ENCODE peak calls at places on chromosomes 4 and X, in seven cellular contexts. O, N, C, K, Q, J and W are unnamed samples.

GRCh38 chrX:2691543-2692220 is 587 bp downstream of the CD99 start:
- DNase-seq in N (peak), O (peak), C (peak), J (peak), Q (no peak), K (no peak), W (no peak)

GRCh38 chr4:103948244-103949018 is 228.6 kb upstream of the TACR3 start:
- DNase-seq in O (no peak), N (no peak), Q (no peak), J (no peak), K (no peak), C (no peak), W (no peak)

GRCh38 chrX:39681885-39682284 is 415.9 kb downstream of the BCOR start:
- DNase-seq in C (no peak), N (peak), J (no peak), Q (no peak), K (no peak), O (no peak), W (no peak)

GRCh38 chr4:5365071-5366008 is 314.1 kb downstream of the STK32B start:
- DNase-seq in J (no peak), C (no peak), Q (no peak), O (peak), K (no peak), N (no peak), W (peak)

GRCh38 chr4:17065821-17066220 is 167.4 kb upstream of the LDB2 start:
- DNase-seq in O (no peak), C (no peak), K (no peak), Q (no peak), N (no peak), J (no peak), W (no peak)

GRCh38 chr4:151674804-151675290 is 86.0 kb downstream of the GATB start:
- DNase-seq in K (no peak), C (no peak), O (no peak), Q (no peak), N (no peak), J (peak), W (no peak)

GRCh38 chr4:185787926-185788679 is 23.9 kb downstream of the SORBS2 start:
- DNase-seq in J (no peak), Q (no peak), C (no peak), N (no peak), O (no peak), K (peak), W (peak)

GRCh38 chrX:44344687-44345086 is 1.2 kb upstream of the EFHC2 start:
- DNase-seq in K (no peak), C (peak), O (no peak), N (no peak), J (no peak), Q (no peak), W (no peak)

GRCh38 chr4:102574317-102574716 is 73.2 kb downstream of the NFKB1 start:
- DNase-seq in J (peak), K (no peak), O (no peak), C (no peak), Q (no peak), N (no peak), W (no peak)